ENCODE peak calls at places on chromosomes 2 and 18, in eight cellular contexts. E is psoas muscle, Q is tibial artery, X is gastrocnemius medialis, B is aorta, W is HepG2, P is kidney, D is heart left ventricle. I is an unnamed sample. For H3K36me3, the result is how much of the 10 kb centered on the place peaks cover.

GRCh38 chr2:99572380-99572779 is 82.6 kb upstream of the REV1 start:
- DNase-seq in B (no peak), D (no peak), W (no peak), P (no peak), Q (peak), E (no peak), X (no peak), I (no peak)

GRCh38 chr2:101638817-101639605 is 58.5 kb upstream of the MAP4K4 start:
- DNase-seq in P (no peak), D (no peak), X (no peak), B (no peak), E (no peak), W (no peak), Q (no peak), I (no peak)

GRCh38 chr2:232316382-232317190 is 62.0 kb upstream of the ALPP start:
- DNase-seq in D (no peak), E (peak), B (peak), W (no peak), P (no peak), Q (no peak), X (no peak), I (no peak)

GRCh38 chr2:240327566-240327965 is 107.9 kb upstream of the GPC1 start:
- DNase-seq in D (no peak), P (peak), W (no peak), E (no peak), B (no peak), Q (no peak), X (no peak), I (no peak)

GRCh38 chr2:58984731-58985130 is 743.6 kb upstream of the FANCL start:
- DNase-seq in E (no peak), P (no peak), D (no peak), Q (no peak), B (no peak), X (no peak), W (no peak), I (no peak)

GRCh38 chr2:212863185-212863588 is 288.2 kb downstream of the IKZF2 start:
- DNase-seq in Q (no peak), X (no peak), P (no peak), W (peak), D (no peak), E (no peak), B (no peak), I (peak)

GRCh38 chr2:55224761-55225261 is 7.3 kb downstream of the CLHC1 start:
- DNase-seq in W (no peak), Q (no peak), B (no peak), X (no peak), D (peak), P (peak), E (peak), I (no peak)

GRCh38 chr2:127422631-127423475 is 4.6 kb downstream of the PROC start:
- DNase-seq in D (no peak), X (no peak), E (no peak), W (no peak), Q (no peak), B (no peak), P (no peak), I (peak)

GRCh38 chr2:172437419-172438063 is 10.2 kb downstream of the ITGA6 start:
- DNase-seq in D (no peak), E (no peak), W (no peak), P (no peak), B (no peak), X (no peak), Q (no peak), I (no peak)

GRCh38 chr18:50866765-50867164 is 12.2 kb upstream of the ME2 start:
- DNase-seq in Q (no peak), W (no peak), B (no peak), E (no peak), X (no peak), D (no peak), P (no peak), I (no peak)

GRCh38 chr2:84785950-84786349 is 94.9 kb downstream of the TRABD2A start:
- DNase-seq in W (no peak), Q (no peak), X (no peak), E (no peak), B (no peak), P (no peak), D (no peak), I (no peak)

GRCh38 chr2:81835318-81836000 is 1530.9 kb upstream of the LRRTM1 start:
- DNase-seq in Q (no peak), P (no peak), B (no peak), D (no peak), E (no peak), X (no peak), W (no peak), I (no peak)

GRCh38 chr2:221377061-221377460 is 195.0 kb downstream of the EPHA4 start:
- DNase-seq in W (no peak), E (no peak), D (no peak), B (no peak), P (no peak), Q (no peak), X (no peak), I (no peak)

GRCh38 chr2:4618630-4619228 is 915.4 kb downstream of the DCDC2C start:
- DNase-seq in X (no peak), Q (no peak), E (no peak), W (no peak), D (no peak), B (no peak), P (no peak), I (no peak)

GRCh38 chr2:181585732-181586131 is 71.2 kb downstream of the CERKL start:
- DNase-seq in B (no peak), E (no peak), D (no peak), P (no peak), X (no peak), W (no peak), Q (no peak), I (no peak)

GRCh38 chr2:236785611-236786057 is 216.0 kb downstream of the ACKR3 start:
- DNase-seq in P (no peak), W (no peak), X (no peak), Q (peak), D (no peak), E (no peak), B (no peak), I (no peak)

GRCh38 chr2:34110392-34110791 is 511.3 kb upstream of the FAM98A start:
- DNase-seq in D (no peak), Q (no peak), E (no peak), W (no peak), X (no peak), P (no peak), B (no peak), I (no peak)

GRCh38 chr2:239025081-239025801 is 177.4 kb downstream of the TWIST2 start:
- DNase-seq in D (no peak), E (no peak), B (peak), W (no peak), X (no peak), Q (no peak), P (no peak), I (peak)

GRCh38 chr18:79560042-79560860 is 119.4 kb upstream of the CTDP1 start:
- DNase-seq in Q (no peak), D (no peak), W (no peak), P (peak), X (no peak), B (peak), E (no peak), I (no peak)

GRCh38 chr2:1049691-1050090 is 99.0 kb downstream of the SNTG2 start:
- DNase-seq in P (no peak), W (no peak), E (no peak), B (no peak), Q (no peak), D (no peak), X (no peak), I (no peak)

GRCh38 chr2:208139447-208139846 is 6.5 kb downstream of the CRYGB start:
- DNase-seq in X (no peak), B (no peak), W (no peak), D (no peak), Q (no peak), E (no peak), P (no peak), I (no peak)

GRCh38 chr2:216195565-216195978 is 86.4 kb downstream of the XRCC5 start:
- DNase-seq in Q (no peak), P (no peak), D (no peak), X (no peak), W (no peak), B (no peak), E (no peak), I (no peak)

GRCh38 chr2:216194013-216194412 is 84.9 kb downstream of the XRCC5 start:
- DNase-seq in W (no peak), P (no peak), D (no peak), B (no peak), E (no peak), Q (no peak), X (no peak), I (no peak)

GRCh38 chr2:216194561-216194960 is 85.4 kb downstream of the XRCC5 start:
- DNase-seq in D (no peak), E (no peak), W (no peak), X (no peak), B (no peak), Q (no peak), P (no peak), I (no peak)

GRCh38 chr2:216192181-216192580 is 83.0 kb downstream of the XRCC5 start:
- DNase-seq in Q (no peak), W (no peak), E (no peak), P (no peak), X (no peak), D (no peak), B (no peak), I (no peak)

DNA sequence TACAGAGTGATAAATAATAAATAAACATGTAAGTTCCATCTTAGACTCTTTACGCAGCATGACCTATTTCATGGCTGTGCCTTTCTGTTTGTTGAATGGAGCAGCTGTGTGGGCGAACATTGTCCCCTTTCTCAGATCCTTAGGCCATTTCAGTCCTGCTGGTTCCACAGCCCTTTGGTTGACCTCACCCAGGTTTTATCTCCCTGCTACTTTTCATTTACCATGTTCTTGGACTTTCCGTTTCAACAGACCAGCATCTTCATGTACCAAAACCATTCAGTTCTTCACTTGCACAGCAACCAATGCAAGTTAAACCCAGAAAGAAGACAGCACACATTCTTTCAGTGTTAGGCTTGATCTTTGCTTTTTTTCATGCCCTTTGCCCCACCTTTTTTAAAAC is 83.8 kb downstream of the XRCC5 start:
- DNase-seq in D (no peak), Q (no peak), X (no peak), W (no peak), P (no peak), E (no peak), B (no peak), I (no peak)
- H3K36me3 ChIP-seq in D (half or more), Q (half or more), X (half or more), W (half or more), P (under half), E (half or more), B (under half), I (half or more)

GRCh38 chr18:2573408-2573807 is 2.1 kb downstream of the NDC80 start:
- DNase-seq in W (no peak), D (no peak), Q (no peak), P (no peak), X (no peak), E (no peak), B (no peak), I (no peak)
- H3K4me3 ChIP-seq in W (peak), D (no peak), Q (no peak), P (no peak), X (no peak), E (no peak), B (no peak), I (peak)

GRCh38 chr2:207082619-207083018 is 83.1 kb downstream of the KLF7 start:
- DNase-seq in D (no peak), W (peak), P (no peak), E (no peak), X (no peak), Q (no peak), B (no peak), I (no peak)
- H3K36me3 ChIP-seq in D (half or more), W (under half), P (under half), E (under half), X (under half), Q (half or more), B (under half), I (under half)

DNA sequence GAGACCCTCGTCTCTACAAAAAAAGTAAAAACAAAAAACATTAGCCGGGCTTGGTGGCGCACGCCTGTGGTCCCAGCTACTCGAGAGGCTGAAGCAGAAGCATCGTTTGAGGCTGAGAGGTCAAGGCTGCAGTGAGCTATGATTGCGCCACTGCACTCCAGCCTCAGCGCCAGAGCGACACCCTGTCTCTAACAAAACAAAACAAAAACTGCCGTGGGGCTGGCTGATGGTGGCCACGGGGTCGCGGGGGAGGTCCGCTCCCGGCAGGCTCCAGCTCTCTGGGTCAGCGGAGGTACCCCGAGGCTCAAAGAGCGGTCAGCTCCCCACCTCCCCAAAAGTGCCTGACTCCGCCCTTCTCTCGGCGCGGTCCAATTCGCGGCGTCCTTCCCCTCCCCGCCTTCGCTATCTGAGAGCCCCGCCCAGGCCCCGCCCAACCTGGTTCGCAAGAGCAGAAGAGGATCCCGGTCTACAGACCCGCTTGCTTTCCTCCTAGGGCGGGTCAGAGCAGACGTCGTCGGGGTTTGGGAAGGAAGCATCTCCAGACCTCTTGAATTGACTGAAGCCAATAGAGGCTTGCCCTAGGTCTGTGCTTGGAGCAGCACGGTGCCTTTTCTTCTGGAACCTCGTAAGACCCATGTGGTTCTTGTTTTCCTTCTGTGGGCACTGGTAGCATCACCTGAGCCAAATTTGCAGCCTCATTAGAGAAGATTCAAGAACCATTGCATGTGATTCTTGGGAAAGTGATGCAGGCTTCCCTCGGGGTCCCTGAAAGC is 7.8 kb downstream of the RAX start:
- DNase-seq in B (no peak), E (no peak), Q (no peak), D (no peak), W (no peak), X (no peak), P (no peak), I (no peak)
- H3K4me3 ChIP-seq in B (no peak), E (peak), Q (peak), D (no peak), W (no peak), X (peak), P (no peak), I (no peak)

GRCh38 chr2:112660138-112660537 is 14.4 kb downstream of the SLC20A1 start:
- DNase-seq in B (no peak), W (no peak), X (no peak), Q (no peak), P (no peak), D (no peak), E (no peak), I (no peak)
- H3K36me3 ChIP-seq in B (under half), W (half or more), X (half or more), Q (half or more), P (under half), D (half or more), E (half or more), I (half or more)